ENCODE peak calls at places on chromosomes 5 and 9, in five cellular contexts. M is HEK293T; N is naive thymus-derived CD8-positive, alpha-beta T cell; J is HFF-Myc; W is smooth muscle cell of the brain vasculature. Y is an unnamed sample.

GRCh38 chr5:138177936-138178515 is 404 bp downstream of the BRD8 start:
- DNase-seq in M (peak), N (no peak), J (no peak), W (no peak), Y (no peak)

GRCh38 chr9:14277202-14277601 is 36.7 kb downstream of the NFIB start:
- DNase-seq in M (no peak), N (no peak), J (no peak), W (no peak), Y (no peak)

GRCh38 chr9:127955294-127956015 is 17.8 kb upstream of the DPM2 start:
- DNase-seq in M (peak), N (peak), J (no peak), W (no peak), Y (peak)

GRCh38 chr9:31005086-31005665 is 1379.3 kb upstream of the ACO1 start:
- DNase-seq in M (no peak), N (no peak), J (no peak), W (no peak), Y (no peak)

GRCh38 chr9:121871431-121872025 is 220.1 kb downstream of the DAB2IP start:
- DNase-seq in M (no peak), N (no peak), J (no peak), W (no peak), Y (no peak)

GRCh38 chr5:74034738-74035137 is 408.7 kb downstream of the ARHGEF28 start:
- DNase-seq in M (no peak), N (no peak), J (peak), W (no peak), Y (no peak)

GRCh38 chr9:91786132-91786896 is 163.7 kb downstream of the ROR2 start:
- DNase-seq in M (no peak), N (no peak), J (no peak), W (no peak), Y (no peak)

GRCh38 chr9:117073539-117074336 is 341.1 kb downstream of the ASTN2 start:
- DNase-seq in M (peak), N (no peak), J (peak), W (no peak), Y (no peak)

GRCh38 chr9:134323741-134324358 is 2.4 kb upstream of the RXRA start:
- DNase-seq in M (no peak), N (peak), J (no peak), W (no peak), Y (no peak)

GRCh38 chr9:84439253-84439652 is 98.7 kb upstream of the SLC28A3 start:
- DNase-seq in M (no peak), N (no peak), J (no peak), W (no peak), Y (no peak)

GRCh38 chr9:20930836-20931235 is 100.6 kb downstream of the HACD4 start:
- DNase-seq in M (no peak), N (no peak), J (no peak), W (no peak), Y (no peak)

GRCh38 chr9:17135578-17135904 is 701 bp downstream of the CNTLN start:
- DNase-seq in M (no peak), N (no peak), J (no peak), W (no peak), Y (no peak)

Y was measured in central memory CD4-positive, alpha-beta T cell.